ENCODE peak calls at places on chromosomes 1 and 21, in four cellular contexts. One of them, this sample, is unnamed. For H3K4me1, the result is how much of the 10 kb centered on the place peaks cover.

GRCh38 chr1:222843434-222844107 is 28.7 kb downstream of the DISP1 start:
- DNase-seq in tibial nerve: no peak
- DNase-seq in A549: no peak
- DNase-seq in lower lobe of right lung: no peak
- DNase-seq in this sample: no peak

GRCh38 chr1:89724369-89725015 is 91.6 kb downstream of the LRRC8C start:
- DNase-seq in tibial nerve: no peak
- DNase-seq in A549: no peak
- DNase-seq in lower lobe of right lung: no peak
- DNase-seq in this sample: no peak

GRCh38 chr1:181260994-181261393 is 172.5 kb downstream of the IER5 start:
- DNase-seq in tibial nerve: no peak
- DNase-seq in A549: no peak
- DNase-seq in lower lobe of right lung: no peak
- DNase-seq in this sample: no peak

GRCh38 chr1:1110561-1110971 is 5.3 kb downstream of the C1orf159 start:
- DNase-seq in tibial nerve: no peak
- DNase-seq in A549: no peak
- DNase-seq in lower lobe of right lung: peak
- DNase-seq in this sample: no peak

GRCh38 chr1:60903591-60903990 is 178.8 kb upstream of the NFIA start:
- DNase-seq in tibial nerve: no peak
- DNase-seq in A549: no peak
- DNase-seq in lower lobe of right lung: no peak
- DNase-seq in this sample: peak

GRCh38 chr1:245698860-245699259 is 544.1 kb downstream of the KIF26B start:
- DNase-seq in tibial nerve: no peak
- DNase-seq in A549: no peak
- DNase-seq in lower lobe of right lung: no peak
- DNase-seq in this sample: no peak

GRCh38 chr1:239562095-239562494 is 175.7 kb downstream of the CHRM3 start:
- DNase-seq in tibial nerve: no peak
- DNase-seq in A549: no peak
- DNase-seq in lower lobe of right lung: no peak
- DNase-seq in this sample: no peak

GRCh38 chr1:51956528-51957509 is 33.7 kb downstream of the RAB3B start:
- DNase-seq in tibial nerve: no peak
- DNase-seq in A549: no peak
- DNase-seq in lower lobe of right lung: no peak
- DNase-seq in this sample: no peak

GRCh38 chr1:218058730-218059129 is 226.4 kb upstream of the RRP15 start:
- DNase-seq in tibial nerve: no peak
- DNase-seq in A549: no peak
- DNase-seq in lower lobe of right lung: no peak
- DNase-seq in this sample: no peak

GRCh38 chr1:211376807-211377206 is 50.2 kb downstream of the TRAF5 start:
- DNase-seq in tibial nerve: no peak
- DNase-seq in A549: no peak
- DNase-seq in lower lobe of right lung: no peak
- DNase-seq in this sample: no peak

GRCh38 chr1:86423873-86424272 is at the start of gene CLCA2:
- DNase-seq in tibial nerve: no peak
- DNase-seq in A549: no peak
- DNase-seq in lower lobe of right lung: no peak
- DNase-seq in this sample: no peak

GRCh38 chr1:150093805-150094204 is 26.2 kb downstream of the VPS45 start:
- DNase-seq in tibial nerve: no peak
- DNase-seq in A549: no peak
- DNase-seq in lower lobe of right lung: no peak
- DNase-seq in this sample: no peak

GRCh38 chr1:25642710-25643109 is 26.1 kb downstream of the MAN1C1 start:
- DNase-seq in tibial nerve: no peak
- DNase-seq in A549: no peak
- DNase-seq in lower lobe of right lung: no peak
- DNase-seq in this sample: no peak

GRCh38 chr1:194102607-194103006 is 916.2 kb upstream of the B3GALT2 start:
- DNase-seq in tibial nerve: no peak
- DNase-seq in A549: peak
- DNase-seq in lower lobe of right lung: no peak
- DNase-seq in this sample: no peak

GRCh38 chr1:68745006-68745405 is 248.1 kb upstream of the DEPDC1 start:
- DNase-seq in tibial nerve: no peak
- DNase-seq in A549: no peak
- DNase-seq in lower lobe of right lung: no peak
- DNase-seq in this sample: no peak

GRCh38 chr1:172742599-172743500 is 83.9 kb downstream of the FASLG start:
- DNase-seq in tibial nerve: no peak
- DNase-seq in A549: peak
- DNase-seq in lower lobe of right lung: no peak
- DNase-seq in this sample: no peak

GRCh38 chr1:85297855-85298629 is 21.6 kb upstream of the BCL10 start:
- DNase-seq in tibial nerve: peak
- DNase-seq in A549: peak
- DNase-seq in lower lobe of right lung: no peak
- DNase-seq in this sample: peak

GRCh38 chr1:116769561-116769977 is 15.3 kb downstream of the CD2 start:
- DNase-seq in tibial nerve: no peak
- DNase-seq in A549: no peak
- DNase-seq in lower lobe of right lung: no peak
- DNase-seq in this sample: no peak

GRCh38 chr1:217425528-217425927 is 205.4 kb downstream of the GPATCH2 start:
- DNase-seq in tibial nerve: no peak
- DNase-seq in A549: no peak
- DNase-seq in lower lobe of right lung: no peak
- DNase-seq in this sample: no peak

GRCh38 chr1:219666242-219666641 is 53.3 kb upstream of the ZC3H11B start:
- DNase-seq in tibial nerve: peak
- DNase-seq in A549: no peak
- DNase-seq in lower lobe of right lung: no peak
- DNase-seq in this sample: no peak

GRCh38 chr1:176767714-176768136 is 304.8 kb downstream of the PAPPA2 start:
- DNase-seq in tibial nerve: no peak
- DNase-seq in A549: no peak
- DNase-seq in lower lobe of right lung: no peak
- DNase-seq in this sample: no peak

GRCh38 chr1:201624741-201625646 is 86.1 kb downstream of the NAV1 start:
- DNase-seq in tibial nerve: peak
- DNase-seq in A549: peak
- DNase-seq in lower lobe of right lung: no peak
- DNase-seq in this sample: no peak

GRCh38 chr1:54342306-54342705 is 63.9 kb downstream of the SSBP3 start:
- DNase-seq in tibial nerve: no peak
- DNase-seq in A549: no peak
- DNase-seq in lower lobe of right lung: no peak
- DNase-seq in this sample: peak

GRCh38 chr1:17286646-17287045 is 21.4 kb upstream of the PADI4 start:
- DNase-seq in tibial nerve: no peak
- DNase-seq in A549: no peak
- DNase-seq in lower lobe of right lung: no peak
- DNase-seq in this sample: no peak

GRCh38 chr1:37156646-37157045 is 122.3 kb upstream of the GRIK3 start:
- DNase-seq in tibial nerve: no peak
- DNase-seq in A549: no peak
- DNase-seq in lower lobe of right lung: no peak
- DNase-seq in this sample: no peak

GRCh38 chr1:89005286-89006151 is 13.1 kb upstream of the KYAT3 start:
- DNase-seq in tibial nerve: no peak
- DNase-seq in A549: no peak
- DNase-seq in lower lobe of right lung: no peak
- DNase-seq in this sample: no peak

GRCh38 chr1:170369417-170369816 is 162.5 kb upstream of the GORAB start:
- DNase-seq in tibial nerve: no peak
- DNase-seq in A549: no peak
- DNase-seq in lower lobe of right lung: no peak
- DNase-seq in this sample: no peak

GRCh38 chr21:45872902-45873301 is 108.7 kb upstream of the COL6A1 start:
- DNase-seq in tibial nerve: no peak
- DNase-seq in A549: no peak
- DNase-seq in lower lobe of right lung: no peak
- DNase-seq in this sample: no peak

GRCh38 chr1:117664314-117664713 is 58.5 kb downstream of the TENT5C start:
- DNase-seq in tibial nerve: no peak
- DNase-seq in A549: no peak
- DNase-seq in lower lobe of right lung: no peak
- DNase-seq in this sample: no peak

GRCh38 chr1:201686709-201687455 is 142.1 kb upstream of the IPO9 start:
- DNase-seq in tibial nerve: no peak
- DNase-seq in A549: peak
- DNase-seq in lower lobe of right lung: no peak
- DNase-seq in this sample: peak

GRCh38 chr1:176479920-176480319 is 16.9 kb downstream of the PAPPA2 start:
- DNase-seq in tibial nerve: no peak
- DNase-seq in A549: no peak
- DNase-seq in lower lobe of right lung: no peak
- DNase-seq in this sample: no peak

GRCh38 chr1:167650266-167651160 is 20.5 kb downstream of the RCSD1 start:
- DNase-seq in tibial nerve: no peak
- DNase-seq in A549: no peak
- DNase-seq in lower lobe of right lung: no peak
- DNase-seq in this sample: peak

GRCh38 chr21:33948096-33948950 is 32.7 kb upstream of the ATP5PO start:
- DNase-seq in tibial nerve: no peak
- DNase-seq in A549: peak
- DNase-seq in lower lobe of right lung: peak
- DNase-seq in this sample: peak

GRCh38 chr21:33948951-33949444 is 33.4 kb upstream of the ATP5PO start:
- DNase-seq in tibial nerve: no peak
- DNase-seq in A549: no peak
- DNase-seq in lower lobe of right lung: no peak
- DNase-seq in this sample: no peak

GRCh38 chr21:33951276-33952178 is 35.9 kb upstream of the ATP5PO start:
- DNase-seq in tibial nerve: no peak
- DNase-seq in A549: no peak
- DNase-seq in lower lobe of right lung: no peak
- DNase-seq in this sample: no peak

GRCh38 chr21:33950425-33951079 is 34.9 kb upstream of the ATP5PO start:
- DNase-seq in tibial nerve: no peak
- DNase-seq in A549: no peak
- DNase-seq in lower lobe of right lung: no peak
- DNase-seq in this sample: no peak

DNA sequence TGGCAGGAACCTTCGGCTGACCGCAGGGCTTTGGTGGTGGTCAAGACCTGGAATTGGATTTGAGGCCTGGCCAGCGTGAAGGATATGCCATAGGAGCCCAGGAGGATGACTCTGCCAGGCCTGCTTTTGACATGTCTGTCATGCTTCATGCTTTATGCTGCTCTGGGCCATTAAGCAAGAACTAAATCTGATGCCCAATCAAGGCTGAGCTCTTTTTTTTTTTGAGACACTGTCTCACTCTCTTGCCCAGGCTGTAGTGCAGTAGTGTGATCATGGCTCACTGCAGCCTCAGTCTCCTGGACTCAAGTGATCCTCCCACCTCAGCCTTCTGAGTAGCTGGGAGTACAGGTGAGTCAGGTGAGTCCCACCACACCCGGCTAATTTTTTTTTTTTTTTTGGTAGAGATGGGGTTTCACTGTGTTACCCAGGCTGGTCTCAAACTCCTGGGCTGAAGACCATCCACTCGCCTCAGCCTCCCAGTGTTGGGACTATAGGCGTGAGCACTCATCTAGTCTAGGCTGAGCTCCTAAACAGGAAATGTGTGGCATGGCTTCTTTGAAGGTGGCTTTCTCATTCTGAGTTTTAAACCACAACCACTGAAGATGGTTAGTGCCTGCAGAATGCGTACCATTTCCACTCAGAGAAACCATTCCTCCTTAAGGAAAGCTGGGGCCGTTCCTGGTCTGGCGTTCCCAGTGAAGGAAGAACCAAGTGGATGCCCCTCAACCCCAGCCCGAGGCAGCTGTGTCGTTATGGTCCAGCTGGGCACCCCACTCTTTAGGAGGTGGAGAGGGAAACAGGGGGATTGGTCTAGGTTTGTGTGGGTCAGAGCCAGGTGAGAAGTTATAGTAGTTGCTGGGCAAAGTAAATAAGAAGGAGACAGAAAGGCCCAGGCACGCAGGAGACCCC is 34.2 kb upstream of the ATP5PO start:
- DNase-seq in tibial nerve: no peak
- DNase-seq in A549: no peak
- DNase-seq in lower lobe of right lung: no peak
- DNase-seq in this sample: no peak
- H3K4me1 ChIP-seq in tibial nerve: under half
- H3K4me1 ChIP-seq in A549: under half
- H3K4me1 ChIP-seq in lower lobe of right lung: under half
- H3K4me1 ChIP-seq in this sample: under half

GRCh38 chr1:107669996-107670395 is 295.0 kb downstream of the VAV3 start:
- DNase-seq in tibial nerve: peak
- DNase-seq in A549: peak
- DNase-seq in lower lobe of right lung: peak
- DNase-seq in this sample: peak
- H3K27ac ChIP-seq in tibial nerve: no peak
- H3K27ac ChIP-seq in A549: peak
- H3K27ac ChIP-seq in lower lobe of right lung: no peak
- H3K27ac ChIP-seq in this sample: no peak

GRCh38 chr1:83761977-83762376 is 237.0 kb downstream of the TTLL7 start:
- DNase-seq in tibial nerve: no peak
- DNase-seq in A549: no peak
- DNase-seq in lower lobe of right lung: no peak
- DNase-seq in this sample: no peak
- H3K4me1 ChIP-seq in tibial nerve: under half
- H3K4me1 ChIP-seq in A549: under half
- H3K4me1 ChIP-seq in lower lobe of right lung: under half
- H3K4me1 ChIP-seq in this sample: under half

DNA sequence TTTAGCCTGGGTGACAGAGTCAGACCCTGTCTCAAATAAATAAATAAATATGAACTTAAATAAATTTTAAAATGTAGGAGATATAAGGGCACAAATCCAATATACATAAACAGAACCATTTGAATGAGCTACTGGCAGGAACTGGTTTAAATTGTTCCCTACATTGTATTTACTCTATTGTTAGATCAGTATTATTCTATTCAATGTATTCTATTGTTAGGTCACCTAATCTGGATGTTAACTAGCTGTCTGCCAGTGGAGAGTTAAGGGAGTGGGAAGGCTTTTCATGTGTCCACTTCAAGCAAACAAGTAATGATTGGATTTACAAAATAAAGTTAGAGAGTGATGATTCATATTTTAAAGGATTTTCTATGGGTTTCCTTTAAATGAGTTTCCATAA is 4.9 kb upstream of the FBXO28 start:
- DNase-seq in tibial nerve: no peak
- DNase-seq in A549: no peak
- DNase-seq in lower lobe of right lung: no peak
- DNase-seq in this sample: no peak
- H3K27ac ChIP-seq in tibial nerve: no peak
- H3K27ac ChIP-seq in A549: no peak
- H3K27ac ChIP-seq in lower lobe of right lung: no peak
- H3K27ac ChIP-seq in this sample: no peak

GRCh38 chr1:33387512-33388079 is 43.3 kb downstream of the PHC2 start:
- DNase-seq in tibial nerve: no peak
- DNase-seq in A549: no peak
- DNase-seq in lower lobe of right lung: no peak
- DNase-seq in this sample: no peak
- H3K4me1 ChIP-seq in tibial nerve: under half
- H3K4me1 ChIP-seq in A549: under half
- H3K4me1 ChIP-seq in lower lobe of right lung: under half
- H3K4me1 ChIP-seq in this sample: half or more

This sample was measured in SJCRH30.